ENCODE peak calls at places on chromosome 15, in four cellular contexts. K is fibroblast of mammary gland, R is fibroblast of pulmonary artery, L is choroid plexus epithelial cell. S is an unnamed sample.

GRCh38 chr15:83585770-83586169 is 68.2 kb upstream of the ADAMTSL3 start:
- DNase-seq in R (no peak), L (no peak), K (no peak), S (no peak)

GRCh38 chr15:29699791-29700190 is 122.5 kb downstream of the TJP1 start:
- DNase-seq in K (no peak), L (no peak), R (no peak), S (no peak)

GRCh38 chr15:32861741-32862140 is 143.9 kb downstream of the GREM1 start:
- DNase-seq in L (peak), R (no peak), K (peak), S (no peak)

GRCh38 chr15:49462242-49462641 is 39.2 kb downstream of the FGF7 start:
- DNase-seq in R (peak), L (no peak), K (no peak), S (no peak)

GRCh38 chr15:69394556-69395282 is 19.4 kb upstream of the KIF23 start:
- DNase-seq in R (peak), K (peak), L (peak), S (peak)

GRCh38 chr15:66578286-66578875 is 12.6 kb upstream of the LCTL start:
- DNase-seq in L (peak), R (peak), K (peak), S (no peak)

GRCh38 chr15:74958320-74958907 is 1.8 kb upstream of the RPP25 start:
- DNase-seq in K (peak), R (no peak), L (no peak), S (peak)

GRCh38 chr15:52331490-52332240 is 36.1 kb upstream of the MYO5C start:
- DNase-seq in L (peak), R (peak), K (peak), S (no peak)

GRCh38 chr15:79115461-79115860 is 24.9 kb upstream of the RASGRF1 start:
- DNase-seq in K (no peak), R (no peak), L (no peak), S (no peak)

GRCh38 chr15:98151098-98151497 is 190.6 kb downstream of the ARRDC4 start:
- DNase-seq in K (no peak), R (no peak), L (no peak), S (no peak)

GRCh38 chr15:101444015-101444414 is 45.5 kb downstream of the PCSK6 start:
- DNase-seq in R (no peak), L (no peak), K (no peak), S (peak)

GRCh38 chr15:64619880-64620839 is 155.2 kb downstream of the RBPMS2 start:
- DNase-seq in K (peak), L (peak), R (peak), S (no peak)

GRCh38 chr15:48283361-48284157 is 47.7 kb upstream of the DUT start:
- DNase-seq in K (no peak), L (peak), R (peak), S (no peak)

GRCh38 chr15:43828061-43828657 is 1.4 kb downstream of the WDR76 start:
- DNase-seq in L (peak), K (peak), R (peak), S (no peak)

GRCh38 chr15:93288718-93289117 is 199.7 kb upstream of the RGMA start:
- DNase-seq in R (no peak), L (no peak), K (no peak), S (no peak)

GRCh38 chr15:40334941-40335795 is 5.6 kb downstream of the CCDC9B start:
- DNase-seq in R (no peak), K (no peak), L (no peak), S (no peak)

DNA sequence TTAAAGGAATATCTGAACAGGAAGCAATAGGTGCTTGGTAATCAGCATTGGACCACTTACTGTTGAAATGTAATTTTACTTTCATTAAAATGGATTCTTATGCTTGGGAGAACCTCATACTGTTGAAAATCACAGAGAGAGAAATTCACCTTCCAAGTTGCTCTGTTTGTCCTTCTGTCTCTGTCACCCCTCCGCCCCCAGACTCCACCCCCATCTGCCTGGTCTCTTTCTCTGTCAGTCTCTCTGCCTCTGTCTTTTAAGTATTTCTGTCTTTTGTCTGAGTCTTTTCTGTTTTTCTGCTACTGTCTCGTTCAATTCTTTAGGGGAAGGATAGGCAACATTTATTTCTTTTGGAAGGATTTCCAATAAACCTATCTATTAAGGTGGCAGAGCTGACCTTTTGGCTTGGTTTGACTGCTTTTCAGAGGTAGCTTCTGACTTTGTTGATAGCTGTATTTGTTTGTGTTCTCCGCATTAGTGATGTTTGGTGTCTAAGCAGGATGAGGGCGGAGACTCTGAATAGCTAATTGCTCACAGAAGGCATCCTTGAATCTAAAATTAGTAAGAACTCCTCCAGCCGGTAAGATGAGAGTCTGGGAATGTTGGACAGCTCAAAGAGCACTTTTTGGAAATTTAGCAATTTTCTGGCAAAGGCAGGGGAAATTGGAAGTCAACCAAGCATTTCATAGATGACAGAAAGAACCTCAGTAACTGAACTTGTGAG is 174.2 kb downstream of the KLHL25 start:
- DNase-seq in K (peak), R (peak), L (peak), S (no peak)
- H3K4me3 ChIP-seq in K (peak), R (peak), L (peak), S (peak)

GRCh38 chr15:89114974-89115373 is 26.7 kb downstream of the ABHD2 start:
- DNase-seq in L (peak), R (peak), K (peak), S (no peak)
- H3K4me3 ChIP-seq in L (no peak), R (no peak), K (no peak), S (no peak)

DNA sequence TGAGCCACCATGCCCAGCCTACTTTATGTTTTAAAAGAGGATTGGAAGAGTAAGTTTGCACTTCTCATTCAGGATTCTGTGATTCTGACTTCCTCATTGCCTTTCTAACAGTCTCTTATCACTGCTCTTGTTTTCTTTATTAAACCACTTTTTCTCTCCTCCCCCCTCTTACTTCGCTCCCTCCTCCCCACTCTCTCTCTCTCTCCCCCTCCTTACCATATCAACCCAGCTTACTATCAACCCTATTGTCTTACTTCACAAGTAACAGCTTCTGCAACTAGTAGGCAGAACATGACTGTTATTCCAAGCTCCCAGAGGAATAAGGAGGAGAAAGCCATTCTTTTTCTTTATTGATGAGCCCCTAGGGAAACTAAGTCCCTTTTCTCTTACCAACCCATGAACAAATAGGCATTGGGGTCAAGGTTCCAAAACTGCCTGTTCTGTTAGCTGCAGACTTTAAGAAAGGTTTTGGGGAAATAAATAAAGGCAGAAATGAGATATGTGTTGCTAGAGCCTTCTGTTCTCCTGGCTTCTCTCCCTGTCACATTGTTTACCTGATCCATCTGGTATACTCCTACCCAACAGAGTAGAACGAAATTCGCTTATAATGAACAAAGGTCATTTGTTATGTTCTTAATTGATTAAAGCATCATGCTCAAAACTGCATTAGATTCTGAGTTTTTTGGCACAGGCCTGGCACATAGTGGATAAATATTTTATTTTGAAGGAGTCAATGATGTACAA is 56.4 kb upstream of the RASGRP1 start:
- DNase-seq in L (no peak), K (no peak), R (no peak), S (no peak)
- H3K4me3 ChIP-seq in L (no peak), K (no peak), R (no peak), S (no peak)

DNA sequence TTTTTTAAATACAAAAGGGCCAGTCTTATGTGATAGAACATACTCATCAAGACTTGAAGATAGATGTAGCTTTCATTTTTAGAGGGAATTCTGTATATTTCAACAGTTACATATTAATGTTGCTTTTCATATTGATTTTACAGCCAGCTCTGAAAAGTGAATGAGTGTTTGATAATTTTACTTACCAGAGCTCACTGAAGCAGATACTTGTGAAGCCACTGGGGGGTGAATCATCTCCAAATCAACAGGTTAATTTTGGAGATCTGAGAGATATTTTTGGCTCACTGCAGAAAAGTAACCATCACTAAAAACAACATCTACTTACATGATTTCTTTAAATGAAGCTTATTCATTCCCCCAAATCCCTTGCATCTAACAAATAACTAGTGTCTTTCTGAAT is 24.7 kb downstream of the TNFAIP8L3 start:
- DNase-seq in K (no peak), R (no peak), L (no peak), S (no peak)
- H3K4me3 ChIP-seq in K (no peak), R (no peak), L (no peak), S (no peak)

DNA sequence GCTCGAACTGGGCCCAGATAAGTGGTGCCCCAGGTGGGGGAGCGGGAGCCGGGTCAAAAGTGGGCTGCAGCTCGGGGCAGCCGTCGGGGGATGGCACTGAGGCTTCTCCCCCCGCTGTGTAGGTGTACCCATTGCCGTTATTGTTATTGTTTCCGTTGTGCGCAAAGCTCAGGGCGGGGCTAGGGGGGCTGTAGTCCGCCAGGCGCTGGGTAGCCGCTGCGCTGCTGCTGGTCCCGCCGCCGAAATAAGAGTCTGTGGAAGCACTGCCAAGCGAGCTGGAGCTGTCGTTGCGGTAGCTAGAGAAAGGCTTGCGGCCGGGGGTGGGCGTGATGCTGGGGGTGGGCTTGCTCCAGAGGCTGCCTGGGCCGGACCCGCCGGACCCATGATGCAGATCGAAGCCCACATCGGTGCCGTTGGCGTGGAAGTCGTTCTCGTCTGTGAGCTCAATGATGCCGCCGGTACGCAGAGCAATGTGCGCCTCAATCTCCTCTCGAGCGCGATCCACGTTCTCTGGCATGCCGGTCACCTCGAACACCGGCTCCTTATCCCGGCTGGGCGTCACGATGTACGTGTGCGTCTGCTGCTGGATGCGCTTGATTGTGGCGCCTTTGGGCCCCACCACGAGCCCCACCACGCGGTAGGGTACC is 2.0 kb downstream of the MEX3B start:
- DNase-seq in R (peak), K (peak), L (peak), S (no peak)
- H3K4me3 ChIP-seq in R (peak), K (peak), L (peak), S (peak)

GRCh38 chr15:67849538-67849937 is 9.7 kb upstream of the RNU6-1 start:
- DNase-seq in R (no peak), K (no peak), L (no peak), S (no peak)

GRCh38 chr15:67850336-67850735 is 10.5 kb upstream of the RNU6-1 start:
- DNase-seq in K (no peak), R (no peak), L (no peak), S (no peak)

GRCh38 chr15:67853454-67853853 is 13.6 kb upstream of the RNU6-1 start:
- DNase-seq in R (no peak), K (no peak), L (no peak), S (no peak)

GRCh38 chr15:67852433-67852832 is 12.6 kb upstream of the RNU6-1 start:
- DNase-seq in K (no peak), L (no peak), R (no peak), S (no peak)

GRCh38 chr15:67850995-67851535 is 11.2 kb upstream of the RNU6-1 start:
- DNase-seq in R (peak), L (peak), K (peak), S (no peak)
- H3K4me3 ChIP-seq in R (no peak), L (no peak), K (no peak), S (no peak)

GRCh38 chr15:63211549-63211948 is 22.1 kb downstream of the RAB8B start:
- DNase-seq in L (no peak), R (no peak), K (no peak), S (no peak)

GRCh38 chr15:63210151-63211051 is 21.0 kb downstream of the RAB8B start:
- DNase-seq in R (no peak), L (no peak), K (no peak), S (no peak)

GRCh38 chr15:63218114-63218808 is 28.9 kb downstream of the RAB8B start:
- DNase-seq in R (peak), K (peak), L (peak), S (no peak)

GRCh38 chr15:63212050-63212973 is 22.9 kb downstream of the RAB8B start:
- DNase-seq in R (peak), L (peak), K (peak), S (no peak)
- H3K4me3 ChIP-seq in R (no peak), L (no peak), K (no peak), S (no peak)

GRCh38 chr15:87537295-87537694 is 719.2 kb downstream of the NTRK3 start:
- DNase-seq in L (no peak), R (no peak), K (no peak), S (no peak)
- H3K4me3 ChIP-seq in L (no peak), R (no peak), K (no peak), S (no peak)

GRCh38 chr15:70795311-70795665 is 31.9 kb upstream of the UACA start:
- DNase-seq in R (peak), L (peak), K (peak), S (no peak)
- H3K4me3 ChIP-seq in R (no peak), L (peak), K (peak), S (no peak)

GRCh38 chr15:77474987-77475385 is 54.3 kb downstream of the HMG20A start:
- DNase-seq in K (no peak), R (no peak), L (no peak), S (no peak)
- H3K4me3 ChIP-seq in K (no peak), R (no peak), L (no peak), S (no peak)